ENCODE peak calls at places on chromosome 22, in nine cellular contexts. M, A, O, E, L, Y, C, U and B are unnamed samples.

GRCh38 chr22:30045901-30046715 is 34.2 kb upstream of the HORMAD2 start:
- DNase-seq in Y (no peak), A (no peak), C (no peak), U (no peak), O (no peak), E (no peak), M (no peak), L (peak; percentile 75), B (no peak)

GRCh38 chr22:20210473-20211059 is 57.6 kb downstream of the RTN4R start:
- DNase-seq in A (no peak), E (no peak), L (no peak), U (no peak), Y (no peak), O (no peak), M (no peak), C (no peak), B (no peak)

GRCh38 chr22:19147193-19147780 is 2.8 kb downstream of the GSC2 start:
- DNase-seq in Y (no peak), O (no peak), L (no peak), M (peak; percentile 47), A (no peak), E (no peak), U (no peak), C (no peak), B (no peak)

GRCh38 chr22:22088658-22089458 is 106.3 kb upstream of the TOP3B start:
- DNase-seq in C (no peak), E (no peak), O (no peak), U (no peak), Y (no peak), M (no peak), A (no peak), L (peak; percentile 89), B (no peak)

GRCh38 chr22:43151251-43152000 is at the start of gene TSPO:
- DNase-seq in E (peak; percentile 83), C (peak; percentile 59), Y (peak; percentile 21), U (peak; percentile 61), A (peak; percentile 54), L (peak; percentile 95), M (peak; percentile 95), O (peak; percentile 90), B (peak; percentile 37)

GRCh38 chr22:25419247-25420113 is 145.0 kb upstream of the GRK3 start:
- DNase-seq in Y (no peak), O (peak; percentile 32), C (peak; percentile 52), L (no peak), E (peak; percentile 80), A (no peak), U (peak; percentile 36), M (no peak), B (no peak)

GRCh38 chr22:44318751-44319150 is 6.0 kb upstream of the SHISAL1 start:
- DNase-seq in M (no peak), O (no peak), E (no peak), C (no peak), L (no peak), Y (no peak), A (no peak), U (no peak), B (no peak)

GRCh38 chr22:37492428-37493344 is 6.5 kb upstream of the MFNG start:
- DNase-seq in L (no peak), Y (peak; percentile 44), A (peak; percentile 70), C (peak; percentile 67), M (no peak), U (peak; percentile 16), E (peak; percentile 47), O (no peak), B (peak; percentile 52)

GRCh38 chr22:25027959-25028840 is 75.7 kb downstream of the KIAA1671 start:
- DNase-seq in U (no peak), M (no peak), Y (no peak), O (peak; percentile 46), E (no peak), A (peak; percentile 78), L (no peak), C (peak; percentile 51), B (peak; percentile 22)

GRCh38 chr22:23270798-23271596 is 90.7 kb downstream of the BCR start:
- DNase-seq in C (no peak), M (no peak), U (no peak), A (no peak), E (no peak), L (no peak), O (no peak), Y (no peak), B (no peak)

GRCh38 chr22:17672417-17672991 is 33.9 kb downstream of the BCL2L13 start:
- DNase-seq in C (no peak), E (no peak), O (no peak), Y (no peak), U (no peak), L (no peak), M (no peak), A (peak; percentile 26), B (no peak)

GRCh38 chr22:17811119-17811518 is 36.9 kb upstream of the BID start:
- DNase-seq in A (no peak), M (no peak), O (no peak), U (no peak), E (no peak), L (no peak), Y (no peak), C (no peak), B (no peak)

GRCh38 chr22:26502688-26503561 is 9.3 kb downstream of the TFIP11 start:
- DNase-seq in O (peak; percentile 34), U (peak; percentile 50), E (no peak), L (no peak), A (peak; percentile 80), M (peak; percentile 84), Y (peak; percentile 92), C (peak; percentile 60), B (peak; percentile 53)
- TF ChIP-seq CTCF in O (peak; percentile 26), U (peak; percentile 68), E (peak; percentile 29), L (peak; percentile 13), A (peak; percentile 68), M (peak; percentile 35), Y (peak; percentile 69), C (peak; percentile 61), B (peak; percentile 81)

DNA sequence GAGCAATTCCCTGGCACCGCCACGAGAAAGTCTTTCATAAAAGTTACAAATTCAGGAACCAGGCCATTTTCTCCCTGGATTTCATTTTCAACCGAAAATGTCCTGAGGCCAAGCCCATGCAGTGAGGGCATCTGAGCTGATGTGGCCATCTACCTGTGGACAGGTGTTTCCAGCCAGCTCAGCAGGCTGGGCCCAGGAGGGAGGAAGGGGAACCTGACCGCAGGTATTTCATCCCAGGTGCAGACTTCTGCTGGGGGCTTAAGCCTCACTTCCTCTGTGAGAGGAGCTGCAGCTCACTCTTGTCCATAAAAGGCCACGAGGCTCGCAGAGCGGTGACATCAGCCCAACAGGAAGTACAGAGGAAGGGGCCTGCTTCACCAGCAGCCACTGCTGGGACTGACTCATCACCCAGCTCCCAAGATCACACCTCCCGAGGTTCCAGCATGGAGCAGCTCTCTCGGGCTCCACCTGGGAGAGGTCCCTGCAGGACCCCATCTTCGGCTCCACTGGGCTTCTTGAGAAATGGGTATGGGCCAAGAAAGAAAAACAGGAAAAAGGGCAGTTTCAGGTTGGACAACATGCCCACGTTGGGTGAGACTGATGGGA is 56.4 kb downstream of the MYH9 start:
- DNase-seq in E (peak; percentile 90), C (peak; percentile 93), Y (peak; percentile 97), L (peak; percentile 97), O (peak; percentile 76), A (no peak), M (peak; percentile 97), U (peak; percentile 69), B (peak; percentile 96)
- H3K4me3 ChIP-seq in E (peak overlapping the region; percentile 3), C (no peak overlapping the region), Y (peak overlapping the region; percentile 50), L (peak overlapping the region; percentile 14), O (no peak overlapping the region), A (no peak overlapping the region), M (peak overlapping the region; percentile 28), U (no peak overlapping the region), B (no peak overlapping the region)

GRCh38 chr22:32842486-32842885 is 41.0 kb downstream of the TIMP3 start:
- DNase-seq in Y (no peak), U (no peak), L (no peak), A (no peak), O (no peak), M (no peak), C (no peak), E (no peak), B (no peak)
- TF ChIP-seq CTCF in Y (no peak), U (no peak), L (no peak), A (no peak), O (no peak), M (no peak), C (no peak), E (no peak), B (no peak)

GRCh38 chr22:32410459-32410858 is 1.6 kb downstream of the RTCB start:
- DNase-seq in A (no peak), Y (no peak), C (no peak), U (no peak), O (no peak), M (no peak), L (peak; percentile 17), E (no peak), B (no peak)
- H3K4me3 ChIP-seq in A (peak overlapping the region; percentile 88), Y (peak overlapping the region; percentile 97), C (no peak overlapping the region), U (peak overlapping the region; percentile 97), O (no peak overlapping the region), M (no peak overlapping the region), L (peak overlapping the region; percentile 85), E (peak overlapping the region; percentile 75), B (peak overlapping the region; percentile 90)

GRCh38 chr22:28977481-28977971 is 84.1 kb downstream of the C22orf31 start:
- DNase-seq in A (no peak), Y (peak; percentile 54), E (no peak), M (no peak), O (no peak), C (peak; percentile 26), L (no peak), U (no peak), B (peak; percentile 72)
- TF ChIP-seq CTCF in A (no peak), Y (no peak), E (no peak), M (no peak), O (no peak), C (no peak), L (no peak), U (no peak), B (no peak)

GRCh38 chr22:50481440-50482106 is at the start of gene ADM2:
- DNase-seq in U (no peak), O (no peak), C (peak; percentile 41), M (peak; percentile 93), Y (no peak), L (no peak), A (peak; percentile 81), E (no peak), B (no peak)
- H3K4me3 ChIP-seq in U (peak within 1 kb of the TSS; percentile 22), O (no peak within 1 kb of the TSS), C (peak within 1 kb of the TSS; percentile 19), M (peak within 1 kb of the TSS; percentile 51), Y (peak within 1 kb of the TSS; percentile 69), L (peak within 1 kb of the TSS; percentile 51), A (peak within 1 kb of the TSS; percentile 53), E (peak within 1 kb of the TSS; percentile 67), B (peak within 1 kb of the TSS; percentile 60)

GRCh38 chr22:42131562-42131961 is 952 bp upstream of the CYP2D6 start:
- DNase-seq in A (no peak), O (no peak), E (no peak), M (no peak), Y (no peak), L (no peak), U (no peak), C (no peak), B (no peak)
- TF ChIP-seq CTCF in A (no peak), O (no peak), E (no peak), M (no peak), Y (no peak), L (no peak), U (no peak), C (no peak), B (no peak)

GRCh38 chr22:46288846-46289243 is 7.8 kb upstream of the GTSE1 start:
- DNase-seq in O (no peak), E (no peak), Y (no peak), M (no peak), A (no peak), C (no peak), U (no peak), L (no peak), B (no peak)
- H3K4me3 ChIP-seq in O (no peak overlapping the region), E (peak overlapping the region; percentile 28), Y (peak overlapping the region; percentile 75), M (no peak overlapping the region), A (no peak overlapping the region), C (no peak overlapping the region), U (no peak overlapping the region), L (no peak overlapping the region), B (no peak overlapping the region)